ENCODE peak calls at places on chromosomes 2 and 18, in eight cellular contexts. One of them, this sample, is unnamed.

GRCh38 chr18:70423988-70424387 is 135.1 kb downstream of the SOCS6 start:
- DNase-seq in HFFc6: no peak
- DNase-seq in endothelial cell: no peak
- DNase-seq in activated naive CD8-positive, alpha-beta T cell treated with anti-CD3 and anti-CD28 coated beads, Interleukin-2, amount 50 U/mL, for 16 hours: no peak
- DNase-seq in epithelial cell of prostate: peak
- DNase-seq in SJSA1: no peak
- DNase-seq in Kasumi-1: no peak
- DNase-seq in GM12865: no peak
- DNase-seq in this sample: no peak

GRCh38 chr2:55063713-55064323 is 13.6 kb upstream of the RTN4 start:
- DNase-seq in epithelial cell of prostate: no peak
- DNase-seq in Kasumi-1: peak
- DNase-seq in GM12865: peak
- DNase-seq in activated naive CD8-positive, alpha-beta T cell treated with anti-CD3 and anti-CD28 coated beads, Interleukin-2, amount 50 U/mL, for 16 hours: no peak
- DNase-seq in endothelial cell: no peak
- DNase-seq in HFFc6: no peak
- DNase-seq in SJSA1: no peak
- DNase-seq in this sample: peak

GRCh38 chr2:171318463-171318934 is 115.3 kb downstream of the METTL8 start:
- DNase-seq in endothelial cell: no peak
- DNase-seq in activated naive CD8-positive, alpha-beta T cell treated with anti-CD3 and anti-CD28 coated beads, Interleukin-2, amount 50 U/mL, for 16 hours: no peak
- DNase-seq in epithelial cell of prostate: no peak
- DNase-seq in HFFc6: no peak
- DNase-seq in Kasumi-1: no peak
- DNase-seq in SJSA1: no peak
- DNase-seq in GM12865: peak
- DNase-seq in this sample: no peak

GRCh38 chr2:49687873-49688272 is 533.6 kb upstream of the FSHR start:
- DNase-seq in epithelial cell of prostate: no peak
- DNase-seq in endothelial cell: no peak
- DNase-seq in HFFc6: no peak
- DNase-seq in GM12865: no peak
- DNase-seq in Kasumi-1: peak
- DNase-seq in activated naive CD8-positive, alpha-beta T cell treated with anti-CD3 and anti-CD28 coated beads, Interleukin-2, amount 50 U/mL, for 16 hours: no peak
- DNase-seq in SJSA1: no peak
- DNase-seq in this sample: no peak

GRCh38 chr2:25310965-25311865 is 30.5 kb downstream of the DNMT3A start:
- DNase-seq in SJSA1: no peak
- DNase-seq in HFFc6: no peak
- DNase-seq in GM12865: no peak
- DNase-seq in activated naive CD8-positive, alpha-beta T cell treated with anti-CD3 and anti-CD28 coated beads, Interleukin-2, amount 50 U/mL, for 16 hours: no peak
- DNase-seq in endothelial cell: no peak
- DNase-seq in Kasumi-1: no peak
- DNase-seq in epithelial cell of prostate: peak
- DNase-seq in this sample: peak

GRCh38 chr2:191539068-191539467 is 138.9 kb upstream of the NABP1 start:
- DNase-seq in GM12865: peak
- DNase-seq in SJSA1: peak
- DNase-seq in activated naive CD8-positive, alpha-beta T cell treated with anti-CD3 and anti-CD28 coated beads, Interleukin-2, amount 50 U/mL, for 16 hours: no peak
- DNase-seq in Kasumi-1: peak
- DNase-seq in endothelial cell: peak
- DNase-seq in HFFc6: peak
- DNase-seq in epithelial cell of prostate: no peak
- DNase-seq in this sample: no peak

GRCh38 chr2:110216803-110217202 is 4.5 kb upstream of the MTLN start:
- DNase-seq in Kasumi-1: no peak
- DNase-seq in endothelial cell: no peak
- DNase-seq in epithelial cell of prostate: no peak
- DNase-seq in GM12865: no peak
- DNase-seq in activated naive CD8-positive, alpha-beta T cell treated with anti-CD3 and anti-CD28 coated beads, Interleukin-2, amount 50 U/mL, for 16 hours: no peak
- DNase-seq in SJSA1: no peak
- DNase-seq in HFFc6: no peak
- DNase-seq in this sample: no peak

GRCh38 chr18:9878783-9879242 is 7.0 kb upstream of the TXNDC2 start:
- DNase-seq in SJSA1: no peak
- DNase-seq in epithelial cell of prostate: no peak
- DNase-seq in Kasumi-1: no peak
- DNase-seq in endothelial cell: no peak
- DNase-seq in activated naive CD8-positive, alpha-beta T cell treated with anti-CD3 and anti-CD28 coated beads, Interleukin-2, amount 50 U/mL, for 16 hours: no peak
- DNase-seq in GM12865: no peak
- DNase-seq in HFFc6: no peak
- DNase-seq in this sample: no peak

GRCh38 chr18:43590182-43590903 is 313.1 kb upstream of the SYT4 start:
- DNase-seq in HFFc6: no peak
- DNase-seq in epithelial cell of prostate: no peak
- DNase-seq in activated naive CD8-positive, alpha-beta T cell treated with anti-CD3 and anti-CD28 coated beads, Interleukin-2, amount 50 U/mL, for 16 hours: no peak
- DNase-seq in Kasumi-1: no peak
- DNase-seq in SJSA1: no peak
- DNase-seq in GM12865: no peak
- DNase-seq in endothelial cell: no peak
- DNase-seq in this sample: no peak

GRCh38 chr2:9594361-9595063 is 36.3 kb downstream of the YWHAQ start:
- DNase-seq in HFFc6: peak
- DNase-seq in endothelial cell: no peak
- DNase-seq in activated naive CD8-positive, alpha-beta T cell treated with anti-CD3 and anti-CD28 coated beads, Interleukin-2, amount 50 U/mL, for 16 hours: no peak
- DNase-seq in GM12865: peak
- DNase-seq in epithelial cell of prostate: peak
- DNase-seq in SJSA1: peak
- DNase-seq in Kasumi-1: no peak
- DNase-seq in this sample: peak

GRCh38 chr2:99512081-99512480 is 22.3 kb upstream of the REV1 start:
- DNase-seq in Kasumi-1: no peak
- DNase-seq in endothelial cell: no peak
- DNase-seq in activated naive CD8-positive, alpha-beta T cell treated with anti-CD3 and anti-CD28 coated beads, Interleukin-2, amount 50 U/mL, for 16 hours: no peak
- DNase-seq in epithelial cell of prostate: no peak
- DNase-seq in GM12865: no peak
- DNase-seq in SJSA1: no peak
- DNase-seq in HFFc6: no peak
- DNase-seq in this sample: no peak

GRCh38 chr18:11176416-11176815 is 27.0 kb upstream of the PIEZO2 start:
- DNase-seq in SJSA1: peak
- DNase-seq in Kasumi-1: no peak
- DNase-seq in GM12865: no peak
- DNase-seq in epithelial cell of prostate: no peak
- DNase-seq in HFFc6: peak
- DNase-seq in activated naive CD8-positive, alpha-beta T cell treated with anti-CD3 and anti-CD28 coated beads, Interleukin-2, amount 50 U/mL, for 16 hours: no peak
- DNase-seq in endothelial cell: no peak
- DNase-seq in this sample: no peak

GRCh38 chr2:229330952-229331351 is 59.9 kb upstream of the PID1 start:
- DNase-seq in HFFc6: no peak
- DNase-seq in GM12865: peak
- DNase-seq in endothelial cell: no peak
- DNase-seq in epithelial cell of prostate: no peak
- DNase-seq in SJSA1: no peak
- DNase-seq in activated naive CD8-positive, alpha-beta T cell treated with anti-CD3 and anti-CD28 coated beads, Interleukin-2, amount 50 U/mL, for 16 hours: no peak
- DNase-seq in Kasumi-1: peak
- DNase-seq in this sample: no peak

GRCh38 chr18:14974088-14974487 is 226.1 kb downstream of the ANKRD30B start:
- DNase-seq in Kasumi-1: no peak
- DNase-seq in SJSA1: no peak
- DNase-seq in HFFc6: no peak
- DNase-seq in epithelial cell of prostate: no peak
- DNase-seq in GM12865: no peak
- DNase-seq in endothelial cell: no peak
- DNase-seq in activated naive CD8-positive, alpha-beta T cell treated with anti-CD3 and anti-CD28 coated beads, Interleukin-2, amount 50 U/mL, for 16 hours: no peak
- DNase-seq in this sample: no peak

GRCh38 chr2:200746301-200746700 is 65.4 kb upstream of the BZW1 start:
- DNase-seq in Kasumi-1: no peak
- DNase-seq in SJSA1: no peak
- DNase-seq in GM12865: no peak
- DNase-seq in endothelial cell: no peak
- DNase-seq in activated naive CD8-positive, alpha-beta T cell treated with anti-CD3 and anti-CD28 coated beads, Interleukin-2, amount 50 U/mL, for 16 hours: no peak
- DNase-seq in HFFc6: no peak
- DNase-seq in epithelial cell of prostate: no peak
- DNase-seq in this sample: no peak

GRCh38 chr2:134736167-134736885 is 17.5 kb upstream of the TMEM163 start:
- DNase-seq in Kasumi-1: peak
- DNase-seq in activated naive CD8-positive, alpha-beta T cell treated with anti-CD3 and anti-CD28 coated beads, Interleukin-2, amount 50 U/mL, for 16 hours: no peak
- DNase-seq in SJSA1: peak
- DNase-seq in GM12865: no peak
- DNase-seq in epithelial cell of prostate: no peak
- DNase-seq in endothelial cell: peak
- DNase-seq in HFFc6: peak
- DNase-seq in this sample: no peak

GRCh38 chr2:6773007-6773693 is 92.6 kb downstream of the CMPK2 start:
- DNase-seq in activated naive CD8-positive, alpha-beta T cell treated with anti-CD3 and anti-CD28 coated beads, Interleukin-2, amount 50 U/mL, for 16 hours: peak
- DNase-seq in Kasumi-1: peak
- DNase-seq in epithelial cell of prostate: no peak
- DNase-seq in GM12865: peak
- DNase-seq in endothelial cell: peak
- DNase-seq in HFFc6: peak
- DNase-seq in SJSA1: peak
- DNase-seq in this sample: peak

GRCh38 chr2:16102976-16103380 is 162.6 kb downstream of the MYCN start:
- DNase-seq in SJSA1: no peak
- DNase-seq in activated naive CD8-positive, alpha-beta T cell treated with anti-CD3 and anti-CD28 coated beads, Interleukin-2, amount 50 U/mL, for 16 hours: no peak
- DNase-seq in Kasumi-1: no peak
- DNase-seq in epithelial cell of prostate: no peak
- DNase-seq in endothelial cell: no peak
- DNase-seq in HFFc6: no peak
- DNase-seq in GM12865: no peak
- DNase-seq in this sample: no peak

GRCh38 chr2:46776687-46777327 is 138.8 kb downstream of the MCFD2 start:
- DNase-seq in epithelial cell of prostate: no peak
- DNase-seq in HFFc6: peak
- DNase-seq in activated naive CD8-positive, alpha-beta T cell treated with anti-CD3 and anti-CD28 coated beads, Interleukin-2, amount 50 U/mL, for 16 hours: peak
- DNase-seq in SJSA1: peak
- DNase-seq in Kasumi-1: peak
- DNase-seq in GM12865: peak
- DNase-seq in endothelial cell: peak
- DNase-seq in this sample: peak

GRCh38 chr2:714005-714741 is 37.0 kb upstream of the TMEM18 start:
- DNase-seq in HFFc6: peak
- DNase-seq in endothelial cell: peak
- DNase-seq in Kasumi-1: peak
- DNase-seq in activated naive CD8-positive, alpha-beta T cell treated with anti-CD3 and anti-CD28 coated beads, Interleukin-2, amount 50 U/mL, for 16 hours: no peak
- DNase-seq in epithelial cell of prostate: peak
- DNase-seq in GM12865: peak
- DNase-seq in SJSA1: peak
- DNase-seq in this sample: peak

GRCh38 chr2:214069254-214069653 is 341.6 kb upstream of the VWC2L start:
- DNase-seq in endothelial cell: no peak
- DNase-seq in GM12865: peak
- DNase-seq in HFFc6: peak
- DNase-seq in epithelial cell of prostate: peak
- DNase-seq in Kasumi-1: peak
- DNase-seq in SJSA1: peak
- DNase-seq in activated naive CD8-positive, alpha-beta T cell treated with anti-CD3 and anti-CD28 coated beads, Interleukin-2, amount 50 U/mL, for 16 hours: no peak
- DNase-seq in this sample: peak

GRCh38 chr18:48007955-48008701 is 77.7 kb upstream of the SMAD2 start:
- DNase-seq in HFFc6: no peak
- DNase-seq in activated naive CD8-positive, alpha-beta T cell treated with anti-CD3 and anti-CD28 coated beads, Interleukin-2, amount 50 U/mL, for 16 hours: no peak
- DNase-seq in GM12865: peak
- DNase-seq in SJSA1: peak
- DNase-seq in Kasumi-1: peak
- DNase-seq in endothelial cell: peak
- DNase-seq in epithelial cell of prostate: no peak
- DNase-seq in this sample: peak

GRCh38 chr2:78351208-78351607 is 674.3 kb upstream of the REG3G start:
- DNase-seq in endothelial cell: no peak
- DNase-seq in GM12865: no peak
- DNase-seq in SJSA1: no peak
- DNase-seq in HFFc6: no peak
- DNase-seq in activated naive CD8-positive, alpha-beta T cell treated with anti-CD3 and anti-CD28 coated beads, Interleukin-2, amount 50 U/mL, for 16 hours: no peak
- DNase-seq in Kasumi-1: peak
- DNase-seq in epithelial cell of prostate: no peak
- DNase-seq in this sample: no peak

GRCh38 chr2:19362652-19363473 is 4.4 kb upstream of the OSR1 start:
- DNase-seq in activated naive CD8-positive, alpha-beta T cell treated with anti-CD3 and anti-CD28 coated beads, Interleukin-2, amount 50 U/mL, for 16 hours: no peak
- DNase-seq in Kasumi-1: peak
- DNase-seq in HFFc6: peak
- DNase-seq in endothelial cell: peak
- DNase-seq in GM12865: peak
- DNase-seq in SJSA1: peak
- DNase-seq in epithelial cell of prostate: no peak
- DNase-seq in this sample: peak

GRCh38 chr2:11995381-11995947 is 249.0 kb downstream of the LPIN1 start:
- DNase-seq in activated naive CD8-positive, alpha-beta T cell treated with anti-CD3 and anti-CD28 coated beads, Interleukin-2, amount 50 U/mL, for 16 hours: no peak
- DNase-seq in SJSA1: no peak
- DNase-seq in endothelial cell: no peak
- DNase-seq in Kasumi-1: no peak
- DNase-seq in GM12865: no peak
- DNase-seq in HFFc6: peak
- DNase-seq in epithelial cell of prostate: no peak
- DNase-seq in this sample: no peak

GRCh38 chr2:120999374-121000097 is 263.9 kb downstream of the GLI2 start:
- DNase-seq in GM12865: no peak
- DNase-seq in epithelial cell of prostate: no peak
- DNase-seq in HFFc6: no peak
- DNase-seq in Kasumi-1: no peak
- DNase-seq in SJSA1: no peak
- DNase-seq in activated naive CD8-positive, alpha-beta T cell treated with anti-CD3 and anti-CD28 coated beads, Interleukin-2, amount 50 U/mL, for 16 hours: no peak
- DNase-seq in endothelial cell: no peak
- DNase-seq in this sample: no peak

GRCh38 chr18:6553234-6553900 is 138.7 kb upstream of the L3MBTL4 start:
- DNase-seq in epithelial cell of prostate: no peak
- DNase-seq in Kasumi-1: no peak
- DNase-seq in HFFc6: no peak
- DNase-seq in SJSA1: no peak
- DNase-seq in endothelial cell: no peak
- DNase-seq in GM12865: no peak
- DNase-seq in activated naive CD8-positive, alpha-beta T cell treated with anti-CD3 and anti-CD28 coated beads, Interleukin-2, amount 50 U/mL, for 16 hours: no peak
- DNase-seq in this sample: no peak

GRCh38 chr2:98505311-98505808 is 60.7 kb downstream of the INPP4A start:
- DNase-seq in SJSA1: no peak
- DNase-seq in activated naive CD8-positive, alpha-beta T cell treated with anti-CD3 and anti-CD28 coated beads, Interleukin-2, amount 50 U/mL, for 16 hours: no peak
- DNase-seq in Kasumi-1: peak
- DNase-seq in endothelial cell: no peak
- DNase-seq in HFFc6: no peak
- DNase-seq in epithelial cell of prostate: no peak
- DNase-seq in GM12865: no peak
- DNase-seq in this sample: no peak

GRCh38 chr2:88307817-88308216 is 137.7 kb downstream of the THNSL2 start:
- DNase-seq in epithelial cell of prostate: no peak
- DNase-seq in GM12865: peak
- DNase-seq in Kasumi-1: peak
- DNase-seq in SJSA1: no peak
- DNase-seq in activated naive CD8-positive, alpha-beta T cell treated with anti-CD3 and anti-CD28 coated beads, Interleukin-2, amount 50 U/mL, for 16 hours: no peak
- DNase-seq in HFFc6: no peak
- DNase-seq in endothelial cell: peak
- DNase-seq in this sample: peak

GRCh38 chr18:13374096-13374467 is 155.5 kb downstream of the LDLRAD4 start:
- DNase-seq in epithelial cell of prostate: no peak
- DNase-seq in activated naive CD8-positive, alpha-beta T cell treated with anti-CD3 and anti-CD28 coated beads, Interleukin-2, amount 50 U/mL, for 16 hours: no peak
- DNase-seq in Kasumi-1: no peak
- DNase-seq in HFFc6: no peak
- DNase-seq in GM12865: no peak
- DNase-seq in SJSA1: no peak
- DNase-seq in endothelial cell: no peak
- DNase-seq in this sample: no peak

GRCh38 chr2:223853425-223853837 is 16.0 kb upstream of the AP1S3 start:
- DNase-seq in activated naive CD8-positive, alpha-beta T cell treated with anti-CD3 and anti-CD28 coated beads, Interleukin-2, amount 50 U/mL, for 16 hours: no peak
- DNase-seq in SJSA1: no peak
- DNase-seq in epithelial cell of prostate: peak
- DNase-seq in Kasumi-1: no peak
- DNase-seq in GM12865: no peak
- DNase-seq in endothelial cell: no peak
- DNase-seq in HFFc6: no peak
- DNase-seq in this sample: peak

GRCh38 chr2:98759338-98759737 is 28.4 kb upstream of the MGAT4A start:
- DNase-seq in Kasumi-1: peak
- DNase-seq in HFFc6: no peak
- DNase-seq in epithelial cell of prostate: no peak
- DNase-seq in SJSA1: no peak
- DNase-seq in endothelial cell: no peak
- DNase-seq in GM12865: peak
- DNase-seq in activated naive CD8-positive, alpha-beta T cell treated with anti-CD3 and anti-CD28 coated beads, Interleukin-2, amount 50 U/mL, for 16 hours: no peak
- DNase-seq in this sample: no peak

GRCh38 chr2:160911258-160911657 is 249.0 kb upstream of the TANK start:
- DNase-seq in SJSA1: peak
- DNase-seq in Kasumi-1: no peak
- DNase-seq in HFFc6: peak
- DNase-seq in epithelial cell of prostate: no peak
- DNase-seq in activated naive CD8-positive, alpha-beta T cell treated with anti-CD3 and anti-CD28 coated beads, Interleukin-2, amount 50 U/mL, for 16 hours: no peak
- DNase-seq in endothelial cell: no peak
- DNase-seq in GM12865: no peak
- DNase-seq in this sample: no peak

GRCh38 chr2:220673475-220673874 is 898.6 kb downstream of the EPHA4 start:
- DNase-seq in activated naive CD8-positive, alpha-beta T cell treated with anti-CD3 and anti-CD28 coated beads, Interleukin-2, amount 50 U/mL, for 16 hours: no peak
- DNase-seq in SJSA1: no peak
- DNase-seq in HFFc6: no peak
- DNase-seq in epithelial cell of prostate: no peak
- DNase-seq in Kasumi-1: no peak
- DNase-seq in GM12865: no peak
- DNase-seq in endothelial cell: no peak
- DNase-seq in this sample: no peak